ENCODE peak calls at places on chromosomes 13 and 19, in six cellular contexts. W is tibial artery, P is ascending aorta, J is OCI-LY7, A is heart right ventricle, Z is BE2C. F is an unnamed sample. For H3K36me3, the result is how much of the 10 kb centered on the place peaks cover.

GRCh38 chr13:32150794-32151193 is 119.2 kb downstream of the FRY start:
- DNase-seq in P (peak), J (no peak), Z (no peak), W (peak), A (peak), F (no peak)

GRCh38 chr13:47858042-47858677 is 142.9 kb downstream of the SUCLA2 start:
- DNase-seq in J (no peak), P (no peak), A (no peak), Z (no peak), W (no peak), F (no peak)

GRCh38 chr19:13215572-13216380 is 65.6 kb downstream of the IER2 start:
- DNase-seq in J (no peak), W (no peak), P (no peak), Z (no peak), A (no peak), F (peak)

GRCh38 chr13:100541882-100542545 is 46.6 kb downstream of the GGACT start:
- DNase-seq in Z (no peak), A (no peak), W (peak), J (no peak), P (no peak), F (no peak)

GRCh38 chr19:53912653-53913052 is 3.6 kb downstream of the CACNG7 start:
- DNase-seq in Z (no peak), P (no peak), J (peak), A (no peak), W (no peak), F (no peak)

GRCh38 chr13:99886706-99887105 is 84.9 kb downstream of the ZIC5 start:
- DNase-seq in J (no peak), W (no peak), Z (no peak), A (no peak), P (no peak), F (no peak)

GRCh38 chr13:35833571-35834305 is 297.4 kb downstream of the DCLK1 start:
- DNase-seq in A (no peak), P (no peak), W (no peak), J (no peak), Z (no peak), F (no peak)

GRCh38 chr19:55348317-55349034 is 6.0 kb downstream of the COX6B2 start:
- DNase-seq in W (no peak), J (no peak), A (no peak), P (no peak), Z (no peak), F (no peak)

GRCh38 chr13:76971215-76971614 is 20.7 kb upstream of the CLN5 start:
- DNase-seq in P (no peak), A (no peak), W (no peak), J (no peak), Z (no peak), F (no peak)

GRCh38 chr13:20714563-20715339 is 11.3 kb downstream of the IL17D start:
- DNase-seq in J (no peak), W (peak), Z (no peak), A (peak), P (peak), F (no peak)

GRCh38 chr13:97460004-97460756 is 26.2 kb downstream of the RAP2A start:
- DNase-seq in J (peak), W (no peak), P (no peak), A (no peak), Z (no peak), F (peak)

GRCh38 chr13:35598233-35598632 is 121.7 kb upstream of the MAB21L1 start:
- DNase-seq in Z (no peak), A (no peak), W (no peak), P (no peak), J (no peak), F (no peak)

GRCh38 chr19:35318679-35319448 is 10.1 kb upstream of the CD22 start:
- DNase-seq in W (peak), J (no peak), Z (no peak), A (peak), P (peak), F (no peak)

GRCh38 chr19:56837492-56837891 is 3.0 kb downstream of the PEG3 start:
- DNase-seq in P (peak), Z (peak), J (no peak), W (peak), A (peak), F (no peak)

GRCh38 chr19:29260477-29261317 is 47.7 kb upstream of the UQCRFS1 start:
- DNase-seq in Z (peak), W (no peak), J (peak), A (no peak), P (no peak), F (no peak)

GRCh38 chr19:3503036-3503572 is 2.6 kb upstream of the DOHH start:
- DNase-seq in J (no peak), P (no peak), W (no peak), Z (no peak), A (no peak), F (no peak)

GRCh38 chr19:42150353-42150752 is 18.1 kb upstream of the POU2F2 start:
- DNase-seq in J (no peak), W (no peak), P (no peak), A (no peak), Z (no peak), F (no peak)

GRCh38 chr19:47157455-47158321 is 27.1 kb downstream of the SAE1 start:
- DNase-seq in W (no peak), J (peak), P (peak), A (peak), Z (no peak), F (peak)

GRCh38 chr19:17944301-17944700 is 11.5 kb downstream of the CCDC124 start:
- DNase-seq in W (no peak), P (no peak), A (no peak), J (no peak), Z (no peak), F (no peak)

GRCh38 chr13:50589651-50590054 is 253.8 kb downstream of the DLEU7 start:
- DNase-seq in W (no peak), Z (no peak), A (no peak), P (no peak), J (no peak), F (no peak)

GRCh38 chr13:110925023-110925608 is 10.2 kb upstream of the ANKRD10 start:
- DNase-seq in Z (no peak), J (peak), W (no peak), P (no peak), A (no peak), F (no peak)

GRCh38 chr13:91032104-91032503 is 315.4 kb upstream of the MIR17HG start:
- DNase-seq in P (no peak), W (no peak), Z (no peak), J (no peak), A (no peak), F (no peak)

GRCh38 chr13:113980489-113981064 is 6.7 kb upstream of the C13orf46 start:
- DNase-seq in P (no peak), W (peak), A (no peak), J (no peak), Z (no peak), F (no peak)

GRCh38 chr13:28338202-28338601 is 156.7 kb downstream of the FLT1 start:
- DNase-seq in J (no peak), W (no peak), Z (no peak), A (no peak), P (no peak), F (no peak)

GRCh38 chr13:20193924-20194631 is 1.3 kb upstream of the GJB2 start:
- DNase-seq in Z (no peak), P (no peak), J (no peak), W (no peak), A (no peak), F (no peak)

GRCh38 chr19:40231544-40232424 is 5.3 kb upstream of the CCNP start:
- DNase-seq in J (no peak), A (no peak), W (no peak), Z (no peak), P (no peak), F (no peak)

GRCh38 chr13:21871919-21872318 is 201.0 kb downstream of the FGF9 start:
- DNase-seq in J (no peak), W (no peak), A (no peak), P (no peak), Z (no peak), F (no peak)

GRCh38 chr19:41156207-41156606 is 36.8 kb upstream of the CYP2S1 start:
- DNase-seq in A (no peak), Z (no peak), W (no peak), P (no peak), J (no peak), F (no peak)

GRCh38 chr19:44608391-44608821 is 5.0 kb upstream of the IGSF23 start:
- DNase-seq in P (no peak), W (no peak), J (no peak), Z (no peak), A (no peak), F (no peak)

GRCh38 chr13:35927554-35927953 is 203.6 kb downstream of the DCLK1 start:
- DNase-seq in A (no peak), W (no peak), Z (peak), J (no peak), P (no peak), F (no peak)

DNA sequence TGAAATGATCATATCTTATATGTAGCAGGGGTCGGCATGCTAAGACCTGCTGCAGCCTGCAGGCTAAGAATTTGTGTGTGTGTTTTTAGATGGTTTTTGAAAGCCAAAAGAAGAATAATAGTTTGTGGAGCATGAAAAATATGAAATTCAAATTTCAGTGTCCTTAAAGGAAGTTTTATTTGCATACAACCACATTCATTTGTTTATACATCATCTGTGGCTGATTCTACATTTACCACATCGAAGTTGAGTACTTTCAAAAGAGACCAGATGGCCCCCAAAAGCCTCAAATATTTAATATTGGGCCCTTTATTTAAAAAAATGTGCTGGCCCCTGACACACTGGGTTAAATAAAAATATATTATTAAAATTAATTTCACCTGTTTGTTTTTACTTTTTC is 1.3 kb downstream of the HAS1 start:
- DNase-seq in W (no peak), A (no peak), Z (no peak), J (no peak), P (no peak), F (no peak)
- H3K4me3 ChIP-seq in W (no peak), A (no peak), Z (no peak), J (no peak), P (no peak), F (no peak)

GRCh38 chr19:15455996-15456395 is 6.2 kb upstream of the WIZ start:
- DNase-seq in Z (no peak), W (no peak), A (no peak), J (no peak), P (no peak), F (no peak)

GRCh38 chr19:15456871-15457700 is 7.3 kb downstream of the RASAL3 start:
- DNase-seq in W (no peak), Z (no peak), P (no peak), J (peak), A (no peak), F (no peak)

GRCh38 chr19:15457701-15458484 is 6.5 kb downstream of the RASAL3 start:
- DNase-seq in Z (no peak), A (no peak), W (no peak), P (no peak), J (no peak), F (no peak)

GRCh38 chr19:15454371-15454800 is 4.6 kb upstream of the WIZ start:
- DNase-seq in A (no peak), W (no peak), J (no peak), Z (no peak), P (no peak), F (no peak)

DNA sequence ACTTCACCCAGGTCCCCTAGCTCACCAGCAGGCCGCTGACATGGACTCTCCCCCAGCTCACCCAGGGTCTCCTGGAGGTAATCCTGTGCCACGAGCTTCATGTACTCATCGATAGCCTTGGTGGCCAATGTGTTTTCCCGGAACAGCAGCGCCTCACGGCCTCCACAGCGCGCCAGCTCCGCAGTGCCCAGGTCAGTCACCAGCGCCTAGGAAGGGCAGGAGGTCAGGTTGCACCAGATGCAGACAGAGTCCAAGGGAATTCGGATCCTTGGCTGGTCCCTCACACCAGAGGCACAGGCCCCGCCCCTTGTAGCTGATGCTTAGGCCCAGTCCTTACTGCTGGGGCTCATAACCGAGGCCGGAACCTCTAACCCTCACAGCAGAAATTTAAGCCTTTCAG is 6.7 kb upstream of the WIZ start:
- DNase-seq in P (no peak), A (no peak), J (no peak), Z (no peak), W (no peak), F (no peak)
- H3K36me3 ChIP-seq in P (under half), A (under half), J (half or more), Z (under half), W (under half), F (half or more)

DNA sequence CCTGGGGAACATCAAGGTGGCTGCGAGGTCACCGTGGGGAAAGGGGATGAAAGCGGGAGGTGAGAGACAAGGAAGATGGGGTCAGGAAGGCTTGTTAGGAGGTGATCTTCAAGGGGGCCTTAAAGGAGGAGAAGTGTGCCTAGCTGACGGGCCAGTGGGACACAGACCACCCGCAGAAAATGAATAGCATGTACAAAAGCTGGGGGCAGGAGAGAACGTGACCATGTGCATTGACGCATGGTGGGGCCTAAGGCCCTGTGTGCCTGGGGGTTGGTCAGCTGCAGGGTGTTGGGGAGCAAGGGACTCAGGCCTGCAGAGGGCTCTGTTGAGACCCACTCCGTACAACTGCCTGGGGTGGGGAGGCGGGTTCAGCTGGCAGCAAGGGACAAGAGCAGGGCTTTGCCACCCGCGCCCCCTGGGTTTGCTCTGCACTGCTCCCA is 5.9 kb downstream of the RAB8A start:
- DNase-seq in A (no peak), Z (no peak), P (no peak), J (peak), W (no peak), F (peak)
- TF ChIP-seq CTCF in A (no peak), Z (no peak), P (no peak), J (peak), W (no peak), F (peak)

GRCh38 chr19:33224694-33225457 is 774 bp downstream of the SLC7A10 start:
- DNase-seq in J (no peak), P (no peak), A (no peak), Z (no peak), W (no peak), F (no peak)
- H3K4me3 ChIP-seq in J (no peak), P (peak), A (peak), Z (no peak), W (no peak), F (no peak)

DNA sequence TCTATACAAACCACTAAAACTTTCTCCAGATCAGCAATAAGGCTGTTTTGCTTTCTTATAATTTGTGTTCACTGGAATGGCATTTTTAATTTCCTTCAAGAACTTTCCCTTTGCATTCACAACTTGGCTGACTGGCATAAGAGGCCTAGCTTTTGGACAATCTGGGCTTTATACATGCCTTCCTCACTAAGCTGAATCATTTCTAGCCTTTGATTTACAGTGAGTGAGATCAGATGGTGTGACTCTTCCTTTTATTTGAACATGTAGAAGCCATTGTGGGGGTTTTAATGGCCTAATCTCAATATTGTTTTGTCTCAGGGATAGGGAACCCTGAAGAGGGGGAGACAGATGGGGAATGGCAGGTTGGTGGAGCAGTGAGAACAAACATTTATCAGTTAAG is 82.7 kb downstream of the FOXO1 start:
- DNase-seq in A (no peak), Z (no peak), J (no peak), P (no peak), W (no peak), F (no peak)
- H3K36me3 ChIP-seq in A (under half), Z (under half), J (under half), P (under half), W (under half), F (under half)

GRCh38 chr19:9046694-9047093 is 36.5 kb upstream of the MUC16 start:
- DNase-seq in J (no peak), W (no peak), Z (no peak), A (no peak), P (no peak), F (no peak)
- TF ChIP-seq CTCF in J (no peak), W (no peak), Z (no peak), A (no peak), P (no peak), F (no peak)

GRCh38 chr19:19096641-19097627 is 33.1 kb downstream of the SLC25A42 start:
- DNase-seq in A (no peak), Z (no peak), P (no peak), J (no peak), W (no peak), F (no peak)

GRCh38 chr19:19098084-19098702 is 34.4 kb downstream of the SLC25A42 start:
- DNase-seq in P (no peak), W (no peak), A (no peak), J (no peak), Z (no peak), F (no peak)

GRCh38 chr19:19101540-19101939 is 36.7 kb downstream of the TMEM161A start:
- DNase-seq in P (no peak), J (no peak), W (no peak), A (no peak), Z (no peak), F (no peak)

GRCh38 chr19:19095691-19096090 is 31.9 kb downstream of the SLC25A42 start:
- DNase-seq in W (no peak), P (no peak), Z (no peak), A (no peak), J (no peak), F (no peak)

DNA sequence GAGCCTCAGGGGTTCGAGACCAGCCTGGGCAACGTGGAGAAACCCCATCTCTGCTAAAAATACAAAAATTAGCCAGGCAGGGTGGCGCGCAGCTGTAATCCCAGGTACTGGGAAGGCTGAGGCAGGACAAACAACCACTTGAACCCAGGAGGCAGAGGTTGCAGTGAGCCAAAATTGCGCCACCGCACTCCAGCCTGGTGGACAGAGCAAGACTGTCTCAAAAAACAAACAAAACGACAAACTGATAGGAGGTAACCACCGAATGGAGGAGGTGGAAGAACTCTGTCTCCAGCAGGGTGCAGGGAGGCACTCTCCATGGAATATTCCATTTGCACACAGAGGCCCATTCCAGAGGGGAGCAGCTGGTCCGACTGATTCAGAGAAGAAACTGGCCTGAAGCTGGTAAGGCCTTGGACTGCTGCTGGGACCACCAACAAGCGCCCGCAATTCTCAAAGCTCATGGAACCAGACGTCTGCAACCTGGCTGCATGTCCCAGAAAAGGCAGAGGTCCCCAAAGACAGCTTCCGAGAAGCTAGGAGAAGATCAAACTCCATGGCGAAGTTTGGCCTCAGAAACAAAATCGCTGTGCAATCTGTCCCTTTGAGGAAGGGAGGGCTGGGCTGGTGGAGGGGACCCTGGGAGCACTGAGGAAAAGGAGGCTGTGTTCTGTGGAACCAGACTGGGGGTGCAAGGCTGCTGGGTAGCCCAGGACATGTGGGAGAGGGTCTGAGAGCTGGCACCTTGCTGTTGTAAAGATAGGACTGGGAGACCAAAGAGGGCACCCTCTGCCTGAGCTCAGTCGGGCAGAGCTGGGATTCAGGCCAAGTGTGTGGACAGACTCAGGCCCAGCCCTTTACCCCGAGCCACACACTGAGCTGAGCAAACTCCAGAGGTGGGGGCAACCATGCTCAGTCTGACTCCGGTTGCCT is 35.2 kb downstream of the SLC25A42 start:
- DNase-seq in Z (no peak), W (no peak), A (no peak), P (no peak), J (no peak), F (no peak)
- H3K4me3 ChIP-seq in Z (no peak), W (no peak), A (no peak), P (no peak), J (no peak), F (no peak)